ENCODE peak calls at places on chromosomes 3 and 15, in seven cellular contexts. P is A673, I is tibial artery, Z is fibroblast of lung, S is neural progenitor cell, Q is A549, L is mammary epithelial cell. U is an unnamed sample.

GRCh38 chr15:31740203-31740602 is 290.1 kb upstream of the CHRNA7 start:
- DNase-seq in P (no peak), I (no peak), Z (no peak), S (peak; percentile 51), Q (no peak), L (no peak), U (peak; percentile 35)

GRCh38 chr15:59249816-59250215 is 43.2 kb downstream of the LDHAL6B start:
- DNase-seq in P (no peak), I (no peak), Z (no peak), S (no peak), Q (no peak), L (peak; percentile 24), U (no peak)

GRCh38 chr15:66195621-66196230 is 57.8 kb downstream of the MEGF11 start:
- DNase-seq in P (no peak), I (no peak), Z (no peak), S (no peak), Q (no peak), L (no peak), U (no peak)

GRCh38 chr3:137032465-137033120 is 74.8 kb downstream of the IL20RB start:
- DNase-seq in P (peak; percentile 89), I (peak; percentile 90), Z (peak; percentile 72), S (peak; percentile 95), Q (peak; percentile 68), L (peak; percentile 65), U (peak; percentile 95)

GRCh38 chr3:140896997-140897396 is 44.6 kb upstream of the SLC25A36 start:
- DNase-seq in P (peak; percentile 3), I (no peak), Z (no peak), S (no peak), Q (no peak), L (peak; percentile 27), U (no peak)

GRCh38 chr3:180267202-180267843 is 230.6 kb upstream of the PEX5L start:
- DNase-seq in P (no peak), I (no peak), Z (no peak), S (no peak), Q (no peak), L (peak; percentile 15), U (no peak)

GRCh38 chr3:50562866-50563265 is 4.7 kb downstream of the C3orf18 start:
- DNase-seq in P (no peak), I (no peak), Z (peak; percentile 62), S (no peak), Q (no peak), L (peak; percentile 88), U (no peak)

GRCh38 chr3:185935465-185936263 is 2.1 kb downstream of the TRA2B start:
- DNase-seq in P (peak; percentile 49), I (no peak), Z (peak; percentile 61), S (peak; percentile 23), Q (no peak), L (peak; percentile 37), U (no peak)

GRCh38 chr3:58202917-58203360 is 7.8 kb downstream of the DNASE1L3 start:
- DNase-seq in P (no peak), I (no peak), Z (no peak), S (no peak), Q (no peak), L (no peak), U (peak; percentile 69)

GRCh38 chr3:138374573-138375134 is 26.3 kb downstream of the MRAS start:
- DNase-seq in P (no peak), I (peak; percentile 0), Z (no peak), S (no peak), Q (no peak), L (no peak), U (no peak)

GRCh38 chr3:138373695-138374094 is 25.3 kb downstream of the MRAS start:
- DNase-seq in P (no peak), I (peak; percentile 28), Z (no peak), S (no peak), Q (no peak), L (no peak), U (no peak)

GRCh38 chr3:138369151-138369900 is 20.9 kb downstream of the MRAS start:
- DNase-seq in P (no peak), I (peak; percentile 58), Z (no peak), S (no peak), Q (no peak), L (no peak), U (peak; percentile 71)

GRCh38 chr3:138370321-138370720 is 21.9 kb downstream of the MRAS start:
- DNase-seq in P (no peak), I (peak; percentile 32), Z (no peak), S (no peak), Q (no peak), L (no peak), U (no peak)

GRCh38 chr3:138371070-138371950 is 22.9 kb downstream of the MRAS start:
- DNase-seq in P (no peak), I (peak; percentile 20), Z (no peak), S (peak; percentile 19), Q (no peak), L (no peak), U (no peak)
- H3K27ac ChIP-seq in P (no peak overlapping the region), I (no peak overlapping the region), Z (no peak overlapping the region), S (no peak overlapping the region), Q (no peak overlapping the region), L (no peak overlapping the region), U (no peak overlapping the region)

GRCh38 chr3:157175678-157176077 is 15.7 kb upstream of the CCNL1 start:
- DNase-seq in P (peak; percentile 29), I (no peak), Z (peak; percentile 16), S (peak; percentile 50), Q (peak; percentile 24), L (no peak), U (no peak)
- H3K4me3 ChIP-seq in P (peak overlapping the region; percentile 61), I (peak overlapping the region; percentile 70), Z (peak overlapping the region; percentile 96), S (peak overlapping the region; percentile 70), Q (peak overlapping the region; percentile 77), L (peak overlapping the region; percentile 67), U (peak overlapping the region; percentile 66)

GRCh38 chr3:93934366-93935046 is 39.2 kb downstream of the PROS1 start:
- DNase-seq in P (no peak), I (no peak), Z (no peak), S (no peak), Q (no peak), L (no peak), U (no peak)

GRCh38 chr3:93931597-93932229 is 42.0 kb downstream of the PROS1 start:
- DNase-seq in P (no peak), I (no peak), Z (no peak), S (no peak), Q (no peak), L (no peak), U (no peak)

GRCh38 chr3:93924491-93924890 is 49.2 kb downstream of the PROS1 start:
- DNase-seq in P (no peak), I (no peak), Z (peak; percentile 2), S (no peak), Q (no peak), L (peak; percentile 7), U (no peak)

DNA sequence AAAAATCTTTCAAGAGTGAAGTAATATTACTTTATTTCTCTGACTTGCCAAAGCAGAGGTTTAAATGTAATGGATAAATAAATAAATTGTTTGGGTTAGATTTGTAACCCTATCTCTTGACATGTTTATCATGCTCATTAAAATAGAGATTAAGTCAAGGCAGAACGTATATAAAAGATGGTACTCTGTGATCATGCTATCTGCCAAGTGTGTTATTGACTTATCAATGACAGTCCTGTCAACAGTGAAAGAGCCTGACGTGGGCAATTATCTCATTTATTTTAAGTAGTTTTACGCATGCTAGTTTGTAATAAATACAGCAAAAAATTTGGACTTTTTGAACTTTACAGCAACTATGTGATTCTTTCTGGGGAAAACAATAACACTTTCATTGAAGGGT is 43.7 kb downstream of the PROS1 start:
- DNase-seq in P (no peak), I (no peak), Z (no peak), S (no peak), Q (no peak), L (no peak), U (no peak)
- H3K9me3 ChIP-seq in P (no peaks in the 10 kb centered on the region), I (no peaks in the 10 kb centered on the region), Z (no peaks in the 10 kb centered on the region), S (peaks cover 20% of the 10 kb centered on the region), Q (no peaks in the 10 kb centered on the region), L (no peaks in the 10 kb centered on the region), U (no peaks in the 10 kb centered on the region)

DNA sequence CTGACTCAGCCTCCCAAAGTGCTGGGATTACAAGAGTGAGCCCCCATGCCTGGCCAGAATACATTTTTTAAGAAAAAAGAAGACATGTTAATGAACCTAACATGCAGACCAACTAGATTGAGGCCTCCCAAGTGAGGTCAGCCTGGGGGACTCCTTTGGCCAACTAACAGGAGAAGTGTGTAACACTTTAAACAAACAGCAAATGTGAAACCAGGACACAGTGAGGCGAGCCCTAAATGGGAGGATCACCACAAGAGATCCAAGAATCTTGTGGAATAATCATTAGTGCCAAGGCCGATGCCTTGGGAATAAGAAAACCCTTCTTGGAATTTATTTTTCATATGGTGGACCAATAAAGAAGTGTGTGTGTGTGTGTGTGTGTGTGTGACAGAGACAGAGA is 73.9 kb downstream of the ATP10A start:
- DNase-seq in P (no peak), I (peak; percentile 69), Z (no peak), S (no peak), Q (no peak), L (no peak), U (no peak)
- H3K27ac ChIP-seq in P (no peak overlapping the region), I (peak overlapping the region; percentile 75), Z (peak overlapping the region; percentile 87), S (no peak overlapping the region), Q (no peak overlapping the region), L (no peak overlapping the region), U (no peak overlapping the region)